ENCODE peak calls at places on chromosomes 13 and 19, in ten cellular contexts. A is psoas muscle; Z is left colon; U is H54; O is neuronal stem cell; W is HL-60; R is HEK293T; L is posterior cingulate gyrus; Q is substantia nigra; F is activated naive CD4-positive, alpha-beta T cell treated with anti-CD3 and anti-CD28 coated beads, Interleukin-2, amount 10 ng/mL, durations not matched to agents 7 days and 5 days. D is an unnamed sample.

GRCh38 chr13:34347784-34348573 is 530.0 kb downstream of the RFC3 start:
- DNase-seq in R (no peak), W (no peak), A (no peak), Q (no peak), L (no peak), O (no peak), U (no peak), F (no peak), Z (peak; percentile 28), D (no peak)

GRCh38 chr19:54952591-54953344 is 5.4 kb upstream of the NLRP7 start:
- DNase-seq in W (peak; percentile 87), U (peak; percentile 71), O (peak; percentile 33), A (no peak), R (no peak), L (peak; percentile 11), Z (no peak), F (no peak), Q (no peak), D (no peak)

GRCh38 chr19:33679696-33680095 is 57.9 kb downstream of the CHST8 start:
- DNase-seq in W (no peak), O (no peak), Q (no peak), L (no peak), U (no peak), Z (no peak), F (no peak), R (no peak), A (no peak), D (no peak)

GRCh38 chr13:46983881-46984280 is 87.0 kb upstream of the HTR2A start:
- DNase-seq in R (no peak), L (no peak), W (peak; percentile 17), O (no peak), A (no peak), F (no peak), Q (no peak), U (no peak), Z (no peak), D (no peak)

GRCh38 chr19:480016-480855 is 16.1 kb upstream of the MADCAM1 start:
- DNase-seq in W (peak; percentile 15), U (no peak), F (peak; percentile 45), L (peak; percentile 80), O (peak; percentile 59), Q (no peak), R (peak; percentile 82), Z (peak; percentile 62), A (peak; percentile 89), D (peak; percentile 89)

GRCh38 chr19:45571457-45572220 is 13.0 kb downstream of the OPA3 start:
- DNase-seq in R (no peak), W (no peak), Z (no peak), L (no peak), U (no peak), A (no peak), F (no peak), O (no peak), Q (no peak), D (no peak)

GRCh38 chr13:30331331-30331771 is 24.0 kb upstream of the KATNAL1 start:
- DNase-seq in R (no peak), F (no peak), O (no peak), Q (no peak), A (peak; percentile 55), Z (peak; percentile 41), U (no peak), L (peak; percentile 28), W (no peak), D (no peak)

GRCh38 chr13:23754506-23754905 is 134.7 kb downstream of the MIPEP start:
- DNase-seq in L (no peak), W (no peak), R (no peak), Q (no peak), U (no peak), Z (no peak), A (no peak), F (peak; percentile 54), O (no peak), D (no peak)